ENCODE peak calls at places on chromosomes 5 and 9, in five cellular contexts. L is brain microvascular endothelial cell; T is AG04450; D is stimulated activated CD4-positive, alpha-beta T cell treated with anti-CD3 and anti-CD28 coated beads, Interleukin-1b, Interleukin-23, amount 100 ng/mL, for 24 hours; G is MM.1S. E is an unnamed sample.
A peak's percentile ranks its signal among the peaks of the same experiment; 100 is the strongest.

GRCh38 chr5:178642351-178642909 is 15.6 kb upstream of the CLK4 start:
- DNase-seq in L (peak; percentile 99), T (peak; percentile 16), D (no peak), G (no peak), E (peak; percentile 62)

GRCh38 chr9:11128156-11128555 is 515.4 kb upstream of the PTPRD start:
- DNase-seq in L (no peak), T (no peak), D (no peak), G (no peak), E (peak; percentile 8)

GRCh38 chr5:151745071-151745705 is 13.2 kb downstream of the ATOX1 start:
- DNase-seq in L (peak; percentile 84), T (peak; percentile 29), D (no peak), G (no peak), E (no peak)

GRCh38 chr9:89478821-89479668 is 18.9 kb downstream of the SEMA4D start:
- DNase-seq in L (no peak), T (no peak), D (no peak), G (no peak), E (no peak)

GRCh38 chr5:100864931-100865330 is 38.2 kb downstream of the ST8SIA4 start:
- DNase-seq in L (no peak), T (no peak), D (no peak), G (no peak), E (no peak)

GRCh38 chr9:99365233-99365980 is 143.3 kb downstream of the SEC61B start:
- DNase-seq in L (peak; percentile 66), T (no peak), D (no peak), G (no peak), E (no peak)

GRCh38 chr5:178730940-178731265 is 444 bp upstream of the ZNF354A start:
- DNase-seq in L (no peak), T (no peak), D (no peak), G (no peak), E (no peak)

GRCh38 chr9:136671646-136672430 is 9.1 kb downstream of the EGFL7 start:
- DNase-seq in L (no peak), T (no peak), D (peak; percentile 26), G (no peak), E (peak; percentile 18)

GRCh38 chr9:125608488-125609224 is 98.4 kb downstream of the MAPKAP1 start:
- DNase-seq in L (no peak), T (peak; percentile 10), D (no peak), G (no peak), E (peak; percentile 17)

GRCh38 chr5:143065185-143065584 is 295.0 kb downstream of the ARHGAP26 start:
- DNase-seq in L (peak; percentile 75), T (peak; percentile 59), D (no peak), G (no peak), E (no peak)

GRCh38 chr9:111992523-111992922 is 95.9 kb downstream of the UGCG start:
- DNase-seq in L (peak; percentile 52), T (no peak), D (no peak), G (peak; percentile 76), E (no peak)

GRCh38 chr9:126283799-126284465 is 42.7 kb upstream of the MVB12B start:
- DNase-seq in L (no peak), T (no peak), D (no peak), G (no peak), E (no peak)

GRCh38 chr9:93569775-93570174 is 6.6 kb upstream of the PHF2 start:
- DNase-seq in L (no peak), T (no peak), D (no peak), G (no peak), E (no peak)

GRCh38 chr5:44842491-44843282 is 33.9 kb downstream of the MRPS30 start:
- DNase-seq in L (no peak), T (no peak), D (no peak), G (no peak), E (no peak)

GRCh38 chr5:1118231-1118698 is 6.4 kb upstream of the SLC12A7 start:
- DNase-seq in L (no peak), T (no peak), D (no peak), G (no peak), E (no peak)

GRCh38 chr5:149439899-149440655 is 61.0 kb upstream of the IL17B start:
- DNase-seq in L (no peak), T (no peak), D (no peak), G (no peak), E (no peak)

GRCh38 chr5:14379739-14380497 is 201.7 kb upstream of the OTULINL start:
- DNase-seq in L (no peak), T (no peak), D (no peak), G (no peak), E (no peak)

GRCh38 chr5:150500328-150500841 is 7.5 kb upstream of the NDST1 start:
- DNase-seq in L (no peak), T (no peak), D (no peak), G (no peak), E (no peak)

GRCh38 chr5:122508623-122509022 is 196.6 kb downstream of the SNCAIP start:
- DNase-seq in L (no peak), T (no peak), D (no peak), G (no peak), E (no peak)

GRCh38 chr5:134227259-134227658 is 1.4 kb upstream of the PPP2CA start:
- DNase-seq in L (no peak), T (no peak), D (no peak), G (no peak), E (peak; percentile 22)

GRCh38 chr9:130931508-130932150 is 7.4 kb downstream of the FIBCD1 start:
- DNase-seq in L (no peak), T (no peak), D (no peak), G (no peak), E (no peak)

GRCh38 chr5:149886060-149886459 is 58.5 kb downstream of the PDE6A start:
- DNase-seq in L (peak; percentile 68), T (no peak), D (no peak), G (no peak), E (no peak)